ENCODE peak calls at places on chromosomes 13 and 19, in seven cellular contexts. J is HEK293T; X is stimulated activated CD4-positive, alpha-beta T cell treated with anti-CD3 and anti-CD28 coated beads, Interleukin-15, amount 100 ng/mL, for 1 hour; P is HCT116; V is pancreas; O is ELF-1; U is NCI-H1436. F is an unnamed sample.

GRCh38 chr19:17871032-17871877 is 490 bp upstream of the SLC5A5 start:
- DNase-seq in J (no peak), X (no peak), P (no peak), V (no peak), O (no peak), U (no peak), F (no peak)

GRCh38 chr19:11268783-11269267 is 6.5 kb upstream of the DOCK6 start:
- DNase-seq in J (no peak), X (no peak), P (no peak), V (no peak), O (no peak), U (no peak), F (peak)

GRCh38 chr13:78298657-78299056 is 304.7 kb downstream of the POU4F1 start:
- DNase-seq in J (no peak), X (no peak), P (no peak), V (no peak), O (no peak), U (no peak), F (no peak)

GRCh38 chr13:27053902-27054595 is 117.6 kb downstream of the USP12 start:
- DNase-seq in J (no peak), X (no peak), P (peak), V (no peak), O (no peak), U (no peak), F (peak)

GRCh38 chr19:56294557-56294956 is 20.1 kb downstream of the ZSCAN5A start:
- DNase-seq in J (no peak), X (no peak), P (no peak), V (no peak), O (no peak), U (no peak), F (peak)

GRCh38 chr19:3849092-3849491 is 19.7 kb downstream of the ZFR2 start:
- DNase-seq in J (peak), X (peak), P (peak), V (no peak), O (peak), U (peak), F (no peak)

GRCh38 chr19:343451-343931 is 1.1 kb downstream of the MIER2 start:
- DNase-seq in J (no peak), X (no peak), P (no peak), V (no peak), O (peak), U (no peak), F (no peak)

GRCh38 chr13:30978981-30979956 is 46.8 kb downstream of the TEX26 start:
- DNase-seq in J (peak), X (peak), P (peak), V (no peak), O (peak), U (peak), F (no peak)

GRCh38 chr13:110415669-110416068 is 108.6 kb downstream of the COL4A2 start:
- DNase-seq in J (no peak), X (no peak), P (peak), V (no peak), O (no peak), U (no peak), F (peak)

GRCh38 chr13:24226762-24227161 is 66.2 kb downstream of the SPATA13 start:
- DNase-seq in J (no peak), X (no peak), P (no peak), V (no peak), O (no peak), U (no peak), F (no peak)

GRCh38 chr19:11356676-11357550 is 1.7 kb downstream of the PLPPR2 start:
- DNase-seq in J (no peak), X (no peak), P (no peak), V (no peak), O (no peak), U (no peak), F (no peak)

GRCh38 chr13:43767351-43767901 is 19.3 kb downstream of the ENOX1 start:
- DNase-seq in J (no peak), X (no peak), P (no peak), V (no peak), O (no peak), U (no peak), F (no peak)

GRCh38 chr13:51235756-51236564 is 13.8 kb downstream of the FAM124A start:
- DNase-seq in J (no peak), X (no peak), P (no peak), V (no peak), O (no peak), U (no peak), F (no peak)

GRCh38 chr13:45447050-45447661 is 17.6 kb upstream of the COG3 start:
- DNase-seq in J (no peak), X (no peak), P (no peak), V (no peak), O (no peak), U (no peak), F (no peak)

GRCh38 chr19:2561895-2562294 is 86.0 kb downstream of the GADD45B start:
- DNase-seq in J (no peak), X (peak), P (no peak), V (no peak), O (peak), U (no peak), F (no peak)

GRCh38 chr19:11345122-11345752 is 831 bp downstream of the TMEM205 start:
- DNase-seq in J (no peak), X (no peak), P (no peak), V (no peak), O (no peak), U (no peak), F (no peak)

GRCh38 chr19:49436381-49437017 is 4.8 kb downstream of the SLC17A7 start:
- DNase-seq in J (no peak), X (peak), P (no peak), V (no peak), O (peak), U (no peak), F (no peak)

GRCh38 chr13:109152311-109152820 is 523.0 kb downstream of the MYO16 start:
- DNase-seq in J (no peak), X (no peak), P (no peak), V (no peak), O (no peak), U (no peak), F (no peak)

GRCh38 chr19:38004505-38005223 is 97.7 kb downstream of the SIPA1L3 start:
- DNase-seq in J (peak), X (no peak), P (peak), V (peak), O (peak), U (peak), F (peak)

GRCh38 chr19:10838377-10838776 is 2.4 kb upstream of the TMED1 start:
- DNase-seq in J (no peak), X (no peak), P (no peak), V (no peak), O (no peak), U (no peak), F (no peak)

GRCh38 chr13:48402325-48402962 is 10.5 kb downstream of the LPAR6 start:
- DNase-seq in J (no peak), X (no peak), P (no peak), V (no peak), O (no peak), U (no peak), F (no peak)

GRCh38 chr19:17779281-17779930 is 15.5 kb upstream of the B3GNT3 start:
- DNase-seq in J (peak), X (no peak), P (peak), V (no peak), O (peak), U (no peak), F (peak)

GRCh38 chr13:85974604-85975366 is 175.6 kb upstream of the SLITRK6 start:
- DNase-seq in J (no peak), X (no peak), P (no peak), V (no peak), O (no peak), U (no peak), F (no peak)

GRCh38 chr13:35789335-35790166 is 313.1 kb upstream of the MAB21L1 start:
- DNase-seq in J (peak), X (no peak), P (peak), V (no peak), O (no peak), U (peak), F (peak)

GRCh38 chr19:18098891-18099622 is 1.5 kb downstream of the MAST3 start:
- DNase-seq in J (no peak), X (no peak), P (no peak), V (no peak), O (peak), U (no peak), F (no peak)

GRCh38 chr13:90899411-90899810 is 448.1 kb upstream of the MIR17HG start:
- DNase-seq in J (no peak), X (no peak), P (no peak), V (no peak), O (no peak), U (no peak), F (no peak)

GRCh38 chr13:40235160-40235796 is 431.2 kb downstream of the FOXO1 start:
- DNase-seq in J (no peak), X (no peak), P (no peak), V (no peak), O (no peak), U (no peak), F (no peak)

GRCh38 chr19:24074720-24075119 is 12.3 kb upstream of the ZNF254 start:
- DNase-seq in J (no peak), X (no peak), P (no peak), V (no peak), O (no peak), U (no peak), F (peak)

GRCh38 chr19:18194554-18195238 is 1.7 kb downstream of the MPV17L2 start:
- DNase-seq in J (peak), X (no peak), P (no peak), V (no peak), O (peak), U (no peak), F (peak)

GRCh38 chr13:106602178-106602577 is 34.2 kb upstream of the ARGLU1 start:
- DNase-seq in J (no peak), X (no peak), P (no peak), V (peak), O (no peak), U (no peak), F (no peak)

GRCh38 chr13:51538626-51539179 is 45.6 kb upstream of the WDFY2 start:
- DNase-seq in J (no peak), X (no peak), P (no peak), V (no peak), O (no peak), U (no peak), F (no peak)

GRCh38 chr13:26236306-26236705 is 14.2 kb upstream of the RNF6 start:
- DNase-seq in J (no peak), X (no peak), P (no peak), V (no peak), O (no peak), U (no peak), F (no peak)

F was measured in IMR-90.